ENCODE peak calls at places on chromosomes 5 and 9, in seven cellular contexts. U is omental fat pad, N is lower lobe of right lung, F is GM10248, M is cardiac muscle cell, D is cardiac fibroblast, V is mesothelial cell of epicardium. E is an unnamed sample.

GRCh38 chr9:95511952-95512750 is 4.6 kb downstream of the PTCH1 start:
- DNase-seq in U (no peak), N (no peak), V (no peak), D (peak; percentile 38), M (peak; percentile 52), F (no peak), E (no peak)

GRCh38 chr5:109759304-109759703 is 69.6 kb downstream of the MAN2A1 start:
- DNase-seq in M (no peak), F (no peak), U (no peak), V (no peak), D (peak; percentile 69), N (no peak), E (no peak)

GRCh38 chr5:91049112-91049511 is 334.0 kb downstream of the ARRDC3 start:
- DNase-seq in U (no peak), F (no peak), D (no peak), V (no peak), N (no peak), M (no peak), E (no peak)

GRCh38 chr9:90287567-90288274 is 354.9 kb downstream of the DIRAS2 start:
- DNase-seq in N (no peak), M (no peak), U (no peak), D (no peak), F (peak; percentile 71), V (no peak), E (no peak)

GRCh38 chr5:78549043-78549442 is 99.5 kb downstream of the LHFPL2 start:
- DNase-seq in U (no peak), F (no peak), V (no peak), D (peak; percentile 32), M (no peak), N (peak; percentile 67), E (no peak)

GRCh38 chr9:20962487-20962886 is 69.0 kb downstream of the HACD4 start:
- DNase-seq in U (no peak), N (no peak), D (no peak), F (no peak), V (no peak), M (no peak), E (no peak)

GRCh38 chr9:14314929-14315753 is 1.2 kb upstream of the NFIB start:
- DNase-seq in M (peak; percentile 87), N (peak; percentile 93), U (no peak), D (peak; percentile 92), F (peak; percentile 35), V (peak; percentile 96), E (peak; percentile 46)

GRCh38 chr9:94975480-94976452 is 249.3 kb downstream of the AOPEP start:
- DNase-seq in D (no peak), V (no peak), F (no peak), M (no peak), U (no peak), N (no peak), E (no peak)

GRCh38 chr9:136049451-136050265 is 45.4 kb downstream of the NACC2 start:
- DNase-seq in M (no peak), D (no peak), V (no peak), U (no peak), F (no peak), N (no peak), E (no peak)

GRCh38 chr9:127721391-127721821 is 5.5 kb downstream of the TTC16 start:
- DNase-seq in V (no peak), U (no peak), M (no peak), D (no peak), F (no peak), N (no peak), E (no peak)

GRCh38 chr5:130135506-130135905 is 231.2 kb downstream of the CHSY3 start:
- DNase-seq in V (no peak), F (no peak), N (no peak), M (no peak), U (no peak), D (peak; percentile 93), E (no peak)

GRCh38 chr9:5908918-5909317 is 18.2 kb downstream of the MLANA start:
- DNase-seq in M (no peak), D (no peak), V (no peak), U (no peak), F (no peak), N (no peak), E (no peak)

GRCh38 chr5:150562832-150563231 is 54.9 kb downstream of the NDST1 start:
- DNase-seq in F (no peak), U (no peak), V (no peak), M (peak; percentile 48), D (peak; percentile 82), N (no peak), E (peak; percentile 24)

GRCh38 chr9:114314881-114315722 is 7.8 kb upstream of the ORM1 start:
- DNase-seq in D (peak; percentile 20), V (peak; percentile 26), M (no peak), U (no peak), F (no peak), N (peak; percentile 47), E (no peak)

GRCh38 chr5:141875795-141876627 is 2.2 kb downstream of the PCDH1 start:
- DNase-seq in F (no peak), M (peak; percentile 51), D (peak; percentile 36), N (peak; percentile 77), U (no peak), V (no peak), E (no peak)

GRCh38 chr5:133698646-133699526 is 86.5 kb upstream of the FSTL4 start:
- DNase-seq in F (peak; percentile 51), D (no peak), U (no peak), V (no peak), N (no peak), M (no peak), E (no peak)

GRCh38 chr5:82405166-82405565 is 127.0 kb upstream of the RPS23 start:
- DNase-seq in V (no peak), F (no peak), M (no peak), N (no peak), D (peak; percentile 90), U (no peak), E (no peak)

GRCh38 chr9:121369595-121370265 is at the start of gene STOM:
- DNase-seq in F (no peak), U (peak; percentile 62), D (peak; percentile 87), M (no peak), V (no peak), N (peak; percentile 88), E (no peak)

GRCh38 chr9:121323449-121324151 is 46.5 kb downstream of the STOM start:
- DNase-seq in M (no peak), U (no peak), D (no peak), N (peak; percentile 21), V (no peak), F (no peak), E (no peak)

GRCh38 chr5:55533806-55534435 is 843 bp downstream of the PLPP1 start:
- DNase-seq in D (peak; percentile 42), F (peak; percentile 56), N (no peak), M (peak; percentile 72), U (no peak), V (peak; percentile 68), E (peak; percentile 50)

DNA sequence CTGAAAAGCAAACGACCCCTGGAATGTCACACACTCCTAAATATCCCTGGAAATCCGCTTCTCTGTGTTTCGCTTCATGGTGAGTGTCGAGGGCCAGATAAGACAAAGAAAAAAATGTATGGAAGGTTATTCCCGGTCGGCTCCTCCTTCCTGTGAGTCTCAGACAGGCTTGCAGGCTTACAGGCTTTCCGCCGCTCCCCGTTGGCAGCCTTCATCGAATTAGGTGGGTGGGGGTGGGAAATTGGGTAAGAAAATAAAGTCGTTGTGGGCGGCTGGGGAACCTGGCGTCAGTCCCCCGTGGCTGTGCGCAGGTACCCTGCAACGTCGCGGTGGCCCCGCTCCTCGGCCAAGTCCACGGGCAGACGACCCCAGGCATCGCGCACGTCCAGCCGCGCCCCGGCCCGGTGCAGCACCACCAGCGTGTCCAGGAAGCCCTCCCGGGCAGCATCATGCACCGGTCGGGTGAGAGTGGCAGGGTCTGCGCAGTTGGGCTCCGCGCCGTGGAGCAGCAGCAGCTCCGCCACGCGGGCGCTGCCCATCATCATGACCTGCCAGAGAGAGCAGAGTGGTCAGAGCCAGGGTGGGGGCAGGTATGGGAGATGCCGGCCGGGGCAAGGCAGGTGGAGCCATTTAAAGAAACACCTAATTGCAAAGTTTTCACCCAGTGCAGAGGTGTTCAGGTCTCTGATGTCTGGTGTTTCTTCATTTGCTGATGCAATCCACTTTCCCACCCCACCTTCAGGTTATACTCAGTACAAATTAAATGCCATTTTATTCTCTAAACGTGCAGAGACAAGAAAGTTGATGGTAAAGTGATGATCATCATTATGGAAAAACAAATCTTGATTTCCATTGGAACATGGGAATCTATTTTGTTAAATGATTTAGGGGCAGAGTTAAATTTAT is 3.2 kb downstream of the CDKN2B start:
- DNase-seq in M (no peak), V (no peak), N (no peak), F (no peak), U (no peak), D (no peak), E (no peak)
- TF ChIP-seq CTCF in M (no peak), V (no peak), N (no peak), F (no peak), U (no peak), D (no peak), E (no peak)

GRCh38 chr5:164958688-164959087 is 1453.3 kb downstream of the MAT2B start:
- DNase-seq in N (no peak), V (no peak), U (no peak), D (no peak), M (no peak), F (no peak), E (no peak)
- TF ChIP-seq CTCF in N (no peak), V (peak; percentile 49), U (no peak), D (no peak), M (no peak), F (no peak), E (peak; percentile 43)

GRCh38 chr5:132138260-132138659 is 64.7 kb downstream of the CSF2 start:
- DNase-seq in U (no peak), V (no peak), D (peak; percentile 88), M (no peak), F (no peak), N (no peak), E (no peak)

GRCh38 chr5:132130918-132131715 is 57.5 kb downstream of the CSF2 start:
- DNase-seq in U (no peak), F (no peak), M (no peak), V (no peak), N (no peak), D (no peak), E (no peak)

GRCh38 chr5:132136906-132137305 is 63.3 kb downstream of the CSF2 start:
- DNase-seq in F (no peak), V (no peak), M (no peak), N (no peak), D (peak; percentile 96), U (no peak), E (no peak)

GRCh38 chr5:132132138-132132537 is 58.5 kb downstream of the CSF2 start:
- DNase-seq in D (peak; percentile 21), U (no peak), F (no peak), M (no peak), V (no peak), N (no peak), E (no peak)

DNA sequence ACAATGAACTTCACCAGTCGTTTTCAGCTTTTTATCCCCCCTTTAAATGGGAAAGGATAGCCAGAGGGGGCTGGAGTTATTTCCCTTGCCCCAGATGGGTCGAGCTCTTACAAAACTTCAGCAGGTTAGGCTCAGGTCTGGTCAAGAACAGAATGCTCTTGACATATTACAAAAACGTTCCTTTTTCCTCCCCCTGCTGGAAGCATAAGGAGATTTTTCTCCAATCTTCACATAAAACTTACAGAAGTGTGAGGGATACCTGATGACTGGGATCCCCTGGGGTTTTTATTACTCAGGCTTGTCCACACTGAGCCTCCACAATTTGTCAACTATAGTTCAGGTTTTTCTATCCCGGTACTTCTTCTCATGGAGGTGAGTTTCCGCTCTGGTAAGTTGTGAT is 60.8 kb downstream of the CSF2 start:
- DNase-seq in V (no peak), F (no peak), M (no peak), D (peak; percentile 74), N (no peak), U (no peak), E (no peak)
- TF ChIP-seq CTCF in V (peak; percentile 38), F (peak; percentile 5), M (peak; percentile 42), D (peak; percentile 43), N (peak; percentile 18), U (no peak), E (peak; percentile 40)

GRCh38 chr5:96896806-96897205 is 20.5 kb downstream of the ERAP2 start:
- DNase-seq in D (no peak), F (peak; percentile 59), V (no peak), N (peak; percentile 61), U (no peak), M (no peak), E (no peak)
- TF ChIP-seq CTCF in D (no peak), F (peak; percentile 1), V (no peak), N (no peak), U (no peak), M (no peak), E (no peak)

E was measured in neural crest cell.